ENCODE peak calls at places on chromosomes 13 and 19, in four cellular contexts. One of them, this sample, is unnamed.

GRCh38 chr13:60242231-60242630 is 78.5 kb upstream of the DIAPH3 start:
- DNase-seq in HEK293T: no peak
- DNase-seq in nucleus accumbens: no peak
- DNase-seq in EL: no peak
- DNase-seq in this sample: no peak

GRCh38 chr19:38684862-38685665 is 37.6 kb downstream of the ACTN4 start:
- DNase-seq in HEK293T: no peak
- DNase-seq in nucleus accumbens: no peak
- DNase-seq in EL: no peak
- DNase-seq in this sample: no peak

GRCh38 chr19:3175761-3176714 is 2.5 kb upstream of the S1PR4 start:
- DNase-seq in HEK293T: no peak
- DNase-seq in nucleus accumbens: no peak
- DNase-seq in EL: peak; percentile 90
- DNase-seq in this sample: no peak

GRCh38 chr19:15727724-15728123 is at the start of gene OR10H2:
- DNase-seq in HEK293T: no peak
- DNase-seq in nucleus accumbens: no peak
- DNase-seq in EL: no peak
- DNase-seq in this sample: no peak

GRCh38 chr13:75550159-75550567 is 572 bp downstream of the UCHL3 start:
- DNase-seq in HEK293T: peak; percentile 78
- DNase-seq in nucleus accumbens: no peak
- DNase-seq in EL: peak; percentile 83
- DNase-seq in this sample: no peak

GRCh38 chr19:23817519-23817918 is 58.8 kb upstream of the ZNF681 start:
- DNase-seq in HEK293T: peak; percentile 6
- DNase-seq in nucleus accumbens: no peak
- DNase-seq in EL: peak; percentile 31
- DNase-seq in this sample: no peak

GRCh38 chr13:113207890-113208423 is 512 bp downstream of the PCID2 start:
- DNase-seq in HEK293T: peak; percentile 22
- DNase-seq in nucleus accumbens: no peak
- DNase-seq in EL: peak; percentile 61
- DNase-seq in this sample: no peak

GRCh38 chr13:108037348-108037747 is 178.0 kb downstream of the LIG4 start:
- DNase-seq in HEK293T: no peak
- DNase-seq in nucleus accumbens: no peak
- DNase-seq in EL: no peak
- DNase-seq in this sample: no peak

GRCh38 chr13:107480130-107480529 is 735.2 kb downstream of the LIG4 start:
- DNase-seq in HEK293T: no peak
- DNase-seq in nucleus accumbens: no peak
- DNase-seq in EL: no peak
- DNase-seq in this sample: no peak

GRCh38 chr13:112457485-112457884 is 81.3 kb downstream of the SPACA7 start:
- DNase-seq in HEK293T: no peak
- DNase-seq in nucleus accumbens: no peak
- DNase-seq in EL: no peak
- DNase-seq in this sample: no peak

GRCh38 chr13:23778879-23779278 is 110.3 kb downstream of the MIPEP start:
- DNase-seq in HEK293T: no peak
- DNase-seq in nucleus accumbens: no peak
- DNase-seq in EL: no peak
- DNase-seq in this sample: no peak

GRCh38 chr13:40666905-40667621 is 622 bp upstream of the FOXO1 start:
- DNase-seq in HEK293T: peak; percentile 58
- DNase-seq in nucleus accumbens: no peak
- DNase-seq in EL: no peak
- DNase-seq in this sample: peak; percentile 63

GRCh38 chr19:16739546-16739945 is 19.9 kb downstream of the NWD1 start:
- DNase-seq in HEK293T: no peak
- DNase-seq in nucleus accumbens: no peak
- DNase-seq in EL: peak; percentile 8
- DNase-seq in this sample: no peak

GRCh38 chr13:23427342-23428182 is 5.9 kb downstream of the SACS start:
- DNase-seq in HEK293T: no peak
- DNase-seq in nucleus accumbens: no peak
- DNase-seq in EL: peak; percentile 91
- DNase-seq in this sample: no peak

GRCh38 chr13:103859952-103860351 is 793.7 kb upstream of the SLC10A2 start:
- DNase-seq in HEK293T: no peak
- DNase-seq in nucleus accumbens: no peak
- DNase-seq in EL: no peak
- DNase-seq in this sample: no peak

GRCh38 chr19:23528376-23528775 is 133.1 kb upstream of the ZNF91 start:
- DNase-seq in HEK293T: no peak
- DNase-seq in nucleus accumbens: no peak
- DNase-seq in EL: no peak
- DNase-seq in this sample: no peak

This sample was measured in substantia nigra.